ENCODE peak calls at places on chromosomes 6 and 20, in ten cellular contexts. K, M, C, A, G, Y, W, H, F and Q are unnamed samples.

GRCh38 chr6:138772596-138773176 is 883 bp upstream of the CCDC28A start:
- DNase-seq in K (no peak), M (no peak), C (no peak), A (no peak), G (no peak), Y (no peak), W (no peak), H (no peak), F (no peak), Q (no peak)

GRCh38 chr20:38728237-38728761 is 4.0 kb downstream of the SLC32A1 start:
- DNase-seq in K (no peak), M (no peak), C (no peak), A (no peak), G (no peak), Y (no peak), W (no peak), H (no peak), F (no peak), Q (no peak)

GRCh38 chr6:41182069-41183034 is 18.6 kb downstream of the TREML2 start:
- DNase-seq in K (peak), M (peak), C (peak), A (peak), G (no peak), Y (peak), W (peak), H (no peak), F (peak), Q (peak)

GRCh38 chr20:7829776-7830175 is 110.5 kb downstream of the HAO1 start:
- DNase-seq in K (no peak), M (no peak), C (peak), A (no peak), G (no peak), Y (no peak), W (no peak), H (no peak), F (no peak), Q (no peak)

GRCh38 chr20:62238569-62239277 is 402 bp downstream of the OSBPL2 start:
- DNase-seq in K (no peak), M (peak), C (no peak), A (no peak), G (no peak), Y (peak), W (no peak), H (no peak), F (no peak), Q (peak)

GRCh38 chr20:1537731-1538058 is 19.8 kb downstream of the SIRPD start:
- DNase-seq in K (no peak), M (peak), C (no peak), A (peak), G (peak), Y (no peak), W (no peak), H (no peak), F (no peak), Q (no peak)

GRCh38 chr6:46129301-46129633 is 522 bp upstream of the ENPP4 start:
- DNase-seq in K (no peak), M (no peak), C (no peak), A (no peak), G (no peak), Y (peak), W (no peak), H (no peak), F (no peak), Q (no peak)

GRCh38 chr6:25202505-25202904 is 76.7 kb upstream of the CARMIL1 start:
- DNase-seq in K (no peak), M (no peak), C (peak), A (no peak), G (no peak), Y (peak), W (peak), H (no peak), F (no peak), Q (no peak)

GRCh38 chr6:37631295-37631694 is 66.4 kb downstream of the MDGA1 start:
- DNase-seq in K (no peak), M (peak), C (no peak), A (no peak), G (no peak), Y (no peak), W (no peak), H (no peak), F (no peak), Q (no peak)

GRCh38 chr6:6591778-6592388 is 3.4 kb downstream of the LY86 start:
- DNase-seq in K (no peak), M (no peak), C (no peak), A (peak), G (peak), Y (no peak), W (no peak), H (no peak), F (no peak), Q (no peak)

GRCh38 chr6:166046232-166046631 is 121.4 kb downstream of the TBXT start:
- DNase-seq in K (no peak), M (no peak), C (peak), A (no peak), G (no peak), Y (peak), W (peak), H (no peak), F (no peak), Q (peak)

GRCh38 chr20:20010639-20011500 is 6.3 kb upstream of the NAA20 start:
- DNase-seq in K (peak), M (no peak), C (peak), A (no peak), G (no peak), Y (no peak), W (peak), H (no peak), F (no peak), Q (no peak)

GRCh38 chr6:169454204-169454871 is 200.7 kb upstream of the THBS2 start:
- DNase-seq in K (no peak), M (no peak), C (peak), A (no peak), G (no peak), Y (peak), W (peak), H (no peak), F (no peak), Q (no peak)

GRCh38 chr20:59120491-59120890 is 43.1 kb upstream of the ZNF831 start:
- DNase-seq in K (no peak), M (peak), C (no peak), A (no peak), G (no peak), Y (no peak), W (no peak), H (no peak), F (no peak), Q (no peak)

GRCh38 chr6:139256087-139256486 is 35.7 kb downstream of the TXLNB start:
- DNase-seq in K (no peak), M (no peak), C (peak), A (no peak), G (peak), Y (no peak), W (peak), H (no peak), F (no peak), Q (no peak)

GRCh38 chr20:45354423-45355208 is 6.4 kb upstream of the SDC4 start:
- DNase-seq in K (no peak), M (no peak), C (no peak), A (no peak), G (no peak), Y (no peak), W (peak), H (no peak), F (no peak), Q (no peak)

GRCh38 chr20:45355209-45355608 is 7.0 kb upstream of the SDC4 start:
- DNase-seq in K (no peak), M (no peak), C (peak), A (no peak), G (no peak), Y (peak), W (peak), H (no peak), F (no peak), Q (no peak)

GRCh38 chr20:45355685-45356084 is 7.3 kb upstream of the SYS1 start:
- DNase-seq in K (no peak), M (no peak), C (no peak), A (no peak), G (no peak), Y (no peak), W (no peak), H (no peak), F (no peak), Q (no peak)

GRCh38 chr20:45352729-45353128 is 4.5 kb upstream of the SDC4 start:
- DNase-seq in K (no peak), M (no peak), C (no peak), A (no peak), G (no peak), Y (no peak), W (no peak), H (no peak), F (no peak), Q (no peak)

GRCh38 chr20:45353746-45354145 is 5.5 kb upstream of the SDC4 start:
- DNase-seq in K (no peak), M (no peak), C (no peak), A (no peak), G (no peak), Y (no peak), W (no peak), H (no peak), F (no peak), Q (no peak)
- TF ChIP-seq CTCF in K (no peak), M (no peak), C (no peak), A (no peak), G (no peak), Y (no peak), W (no peak), H (no peak), F (no peak), Q (no peak)

DNA sequence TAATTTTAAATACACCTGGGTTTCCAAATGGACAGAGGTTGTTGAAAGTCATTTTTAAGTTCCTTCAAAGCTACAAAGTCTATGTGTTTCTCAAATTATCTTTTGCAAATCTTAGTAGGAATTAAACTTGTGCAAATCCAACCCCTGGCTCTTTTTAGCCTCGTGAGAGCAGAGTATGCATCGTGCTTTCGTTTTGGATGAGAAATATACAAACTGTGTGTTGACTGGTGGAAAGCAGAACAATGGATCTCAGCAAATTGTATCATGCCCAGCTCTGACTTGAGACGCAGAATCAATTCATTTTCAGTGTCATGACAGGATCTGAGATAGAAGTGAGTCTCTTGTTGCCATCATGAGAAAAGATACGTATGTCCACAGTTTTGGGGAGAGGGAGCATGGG is 542.4 kb upstream of the FLRT3 start:
- DNase-seq in K (no peak), M (no peak), C (no peak), A (no peak), G (no peak), Y (no peak), W (peak), H (no peak), F (no peak), Q (no peak)
- TF ChIP-seq CTCF in K (no peak), M (no peak), C (no peak), A (no peak), G (no peak), Y (no peak), W (no peak), H (no peak), F (no peak), Q (no peak)

DNA sequence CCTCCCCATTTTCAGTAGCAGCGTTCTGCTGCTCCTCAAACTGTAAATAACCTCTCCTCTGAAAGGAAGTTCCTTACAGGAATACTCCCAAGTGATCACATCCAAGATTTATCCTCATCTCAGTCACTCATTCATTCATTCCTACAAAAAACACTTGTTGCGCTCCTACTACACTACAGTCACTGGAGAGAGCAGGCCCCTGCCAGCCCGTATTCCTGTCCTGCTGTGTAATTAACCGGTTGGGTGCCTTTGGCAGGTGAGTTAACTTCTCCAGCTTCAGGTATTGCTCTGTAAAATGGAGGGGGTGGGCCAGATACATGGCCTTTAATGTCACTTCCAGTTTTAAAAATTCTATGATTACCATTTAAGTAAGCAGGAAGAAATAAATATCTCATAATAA is 15.0 kb upstream of the ZBTB24 start:
- DNase-seq in K (no peak), M (no peak), C (no peak), A (no peak), G (no peak), Y (no peak), W (no peak), H (no peak), F (no peak), Q (no peak)
- TF ChIP-seq CTCF in K (no peak), M (no peak), C (no peak), A (no peak), G (no peak), Y (no peak), W (no peak), H (no peak), F (no peak), Q (no peak)

GRCh38 chr6:124994648-124995047 is 32.4 kb downstream of the RNF217 start:
- DNase-seq in K (no peak), M (no peak), C (no peak), A (no peak), G (no peak), Y (no peak), W (no peak), H (no peak), F (no peak), Q (no peak)
- TF ChIP-seq CTCF in K (no peak), M (no peak), C (no peak), A (no peak), G (no peak), Y (no peak), W (no peak), H (no peak), F (no peak), Q (no peak)